ENCODE peak calls at places on chromosomes 13 and 19, in six cellular contexts. One of them, this sample, is unnamed.
A peak's percentile ranks its signal among the peaks of the same experiment; 100 is the strongest.

GRCh38 chr19:45154064-45154827 is 6.5 kb downstream of the NKPD1 start:
- DNase-seq in CD8-positive, alpha-beta T cell: no peak
- DNase-seq in fibroblast of mammary gland: peak; percentile 96
- DNase-seq in fibroblast of the aortic adventitia: peak; percentile 83
- DNase-seq in ovary: no peak
- DNase-seq in bronchial epithelial cell: no peak
- DNase-seq in this sample: peak; percentile 40

GRCh38 chr19:52600639-52601024 is 30.5 kb downstream of the ZNF701 start:
- DNase-seq in ovary: peak; percentile 44
- DNase-seq in fibroblast of mammary gland: no peak
- DNase-seq in CD8-positive, alpha-beta T cell: no peak
- DNase-seq in fibroblast of the aortic adventitia: no peak
- DNase-seq in bronchial epithelial cell: no peak
- DNase-seq in this sample: peak; percentile 3

GRCh38 chr13:39217471-39217870 is 179.2 kb downstream of the NHLRC3 start:
- DNase-seq in ovary: no peak
- DNase-seq in fibroblast of the aortic adventitia: no peak
- DNase-seq in fibroblast of mammary gland: no peak
- DNase-seq in bronchial epithelial cell: no peak
- DNase-seq in CD8-positive, alpha-beta T cell: no peak
- DNase-seq in this sample: no peak

GRCh38 chr19:42433503-42434260 is 6.5 kb upstream of the LIPE start:
- DNase-seq in bronchial epithelial cell: peak; percentile 34
- DNase-seq in ovary: no peak
- DNase-seq in CD8-positive, alpha-beta T cell: peak; percentile 66
- DNase-seq in fibroblast of mammary gland: peak; percentile 78
- DNase-seq in fibroblast of the aortic adventitia: peak; percentile 52
- DNase-seq in this sample: peak; percentile 63

GRCh38 chr13:95137096-95137495 is 164.2 kb downstream of the ABCC4 start:
- DNase-seq in bronchial epithelial cell: peak; percentile 21
- DNase-seq in fibroblast of the aortic adventitia: no peak
- DNase-seq in fibroblast of mammary gland: peak; percentile 11
- DNase-seq in ovary: no peak
- DNase-seq in CD8-positive, alpha-beta T cell: no peak
- DNase-seq in this sample: peak; percentile 46

GRCh38 chr13:71454509-71454908 is 412.5 kb downstream of the DACH1 start:
- DNase-seq in fibroblast of the aortic adventitia: no peak
- DNase-seq in fibroblast of mammary gland: no peak
- DNase-seq in ovary: no peak
- DNase-seq in bronchial epithelial cell: no peak
- DNase-seq in CD8-positive, alpha-beta T cell: no peak
- DNase-seq in this sample: no peak

GRCh38 chr13:36357692-36358091 is 11.5 kb upstream of the SPART start:
- DNase-seq in fibroblast of mammary gland: peak; percentile 54
- DNase-seq in bronchial epithelial cell: no peak
- DNase-seq in ovary: peak; percentile 57
- DNase-seq in CD8-positive, alpha-beta T cell: no peak
- DNase-seq in fibroblast of the aortic adventitia: peak; percentile 90
- DNase-seq in this sample: no peak

GRCh38 chr19:48806818-48807589 is 3.8 kb downstream of the BCAT2 start:
- DNase-seq in ovary: no peak
- DNase-seq in fibroblast of the aortic adventitia: peak; percentile 49
- DNase-seq in fibroblast of mammary gland: peak; percentile 53
- DNase-seq in bronchial epithelial cell: peak; percentile 36
- DNase-seq in CD8-positive, alpha-beta T cell: no peak
- DNase-seq in this sample: peak; percentile 60

GRCh38 chr19:55105237-55105636 is 12.2 kb downstream of the PPP1R12C start:
- DNase-seq in fibroblast of mammary gland: no peak
- DNase-seq in bronchial epithelial cell: no peak
- DNase-seq in CD8-positive, alpha-beta T cell: no peak
- DNase-seq in ovary: no peak
- DNase-seq in fibroblast of the aortic adventitia: no peak
- DNase-seq in this sample: no peak

GRCh38 chr19:48872884-48873475 is 759 bp downstream of the PPP1R15A start:
- DNase-seq in bronchial epithelial cell: peak; percentile 91
- DNase-seq in fibroblast of the aortic adventitia: peak; percentile 97
- DNase-seq in fibroblast of mammary gland: peak; percentile 94
- DNase-seq in CD8-positive, alpha-beta T cell: peak; percentile 79
- DNase-seq in ovary: peak; percentile 80
- DNase-seq in this sample: peak; percentile 93

GRCh38 chr19:4986471-4986888 is 17.6 kb downstream of the KDM4B start:
- DNase-seq in bronchial epithelial cell: no peak
- DNase-seq in fibroblast of mammary gland: no peak
- DNase-seq in CD8-positive, alpha-beta T cell: no peak
- DNase-seq in ovary: peak; percentile 34
- DNase-seq in fibroblast of the aortic adventitia: no peak
- DNase-seq in this sample: no peak

GRCh38 chr19:19042732-19043274 is 9.4 kb downstream of the ARMC6 start:
- DNase-seq in bronchial epithelial cell: no peak
- DNase-seq in CD8-positive, alpha-beta T cell: no peak
- DNase-seq in fibroblast of the aortic adventitia: no peak
- DNase-seq in fibroblast of mammary gland: no peak
- DNase-seq in ovary: no peak
- DNase-seq in this sample: no peak

GRCh38 chr13:96091164-96091931 is 1.4 kb downstream of the HS6ST3 start:
- DNase-seq in fibroblast of mammary gland: no peak
- DNase-seq in CD8-positive, alpha-beta T cell: no peak
- DNase-seq in bronchial epithelial cell: no peak
- DNase-seq in fibroblast of the aortic adventitia: peak; percentile 25
- DNase-seq in ovary: peak; percentile 20
- DNase-seq in this sample: no peak

GRCh38 chr13:40318366-40318765 is 348.1 kb downstream of the FOXO1 start:
- DNase-seq in fibroblast of mammary gland: no peak
- DNase-seq in fibroblast of the aortic adventitia: no peak
- DNase-seq in CD8-positive, alpha-beta T cell: no peak
- DNase-seq in bronchial epithelial cell: peak; percentile 69
- DNase-seq in ovary: no peak
- DNase-seq in this sample: peak; percentile 82

GRCh38 chr13:87368639-87369038 is 302.5 kb upstream of the SLITRK5 start:
- DNase-seq in bronchial epithelial cell: no peak
- DNase-seq in fibroblast of mammary gland: no peak
- DNase-seq in ovary: no peak
- DNase-seq in CD8-positive, alpha-beta T cell: no peak
- DNase-seq in fibroblast of the aortic adventitia: no peak
- DNase-seq in this sample: no peak

GRCh38 chr19:47075941-47076340 is 27.5 kb upstream of the TMEM160 start:
- DNase-seq in fibroblast of the aortic adventitia: no peak
- DNase-seq in ovary: no peak
- DNase-seq in fibroblast of mammary gland: no peak
- DNase-seq in bronchial epithelial cell: no peak
- DNase-seq in CD8-positive, alpha-beta T cell: no peak
- DNase-seq in this sample: no peak

GRCh38 chr13:49330546-49330864 is 82.8 kb downstream of the CDADC1 start:
- DNase-seq in fibroblast of mammary gland: no peak
- DNase-seq in ovary: no peak
- DNase-seq in fibroblast of the aortic adventitia: no peak
- DNase-seq in CD8-positive, alpha-beta T cell: no peak
- DNase-seq in bronchial epithelial cell: no peak
- DNase-seq in this sample: no peak

GRCh38 chr13:34174671-34175145 is 356.8 kb downstream of the RFC3 start:
- DNase-seq in fibroblast of mammary gland: peak; percentile 47
- DNase-seq in CD8-positive, alpha-beta T cell: no peak
- DNase-seq in ovary: no peak
- DNase-seq in bronchial epithelial cell: no peak
- DNase-seq in fibroblast of the aortic adventitia: peak; percentile 65
- DNase-seq in this sample: no peak

GRCh38 chr13:18212873-18213272 is 968.8 kb downstream of the TUBA3C start:
- DNase-seq in fibroblast of the aortic adventitia: no peak
- DNase-seq in CD8-positive, alpha-beta T cell: peak; percentile 21
- DNase-seq in ovary: no peak
- DNase-seq in fibroblast of mammary gland: no peak
- DNase-seq in bronchial epithelial cell: peak; percentile 25
- DNase-seq in this sample: peak; percentile 27

GRCh38 chr19:19613456-19613855 is 5.0 kb downstream of the PBX4 start:
- DNase-seq in CD8-positive, alpha-beta T cell: no peak
- DNase-seq in ovary: no peak
- DNase-seq in fibroblast of the aortic adventitia: peak; percentile 16
- DNase-seq in bronchial epithelial cell: peak; percentile 42
- DNase-seq in fibroblast of mammary gland: no peak
- DNase-seq in this sample: peak; percentile 71

GRCh38 chr19:32203161-32203560 is 142.2 kb upstream of the ZNF507 start:
- DNase-seq in ovary: no peak
- DNase-seq in bronchial epithelial cell: no peak
- DNase-seq in fibroblast of mammary gland: no peak
- DNase-seq in fibroblast of the aortic adventitia: no peak
- DNase-seq in CD8-positive, alpha-beta T cell: no peak
- DNase-seq in this sample: no peak

GRCh38 chr19:48469056-48469881 is at the start of gene CYTH2:
- DNase-seq in ovary: peak; percentile 99
- DNase-seq in fibroblast of mammary gland: peak; percentile 100
- DNase-seq in fibroblast of the aortic adventitia: peak; percentile 100
- DNase-seq in bronchial epithelial cell: peak; percentile 99
- DNase-seq in CD8-positive, alpha-beta T cell: peak; percentile 99
- DNase-seq in this sample: peak; percentile 89

GRCh38 chr19:6212403-6213265 is 67.1 kb downstream of the MLLT1 start:
- DNase-seq in CD8-positive, alpha-beta T cell: no peak
- DNase-seq in ovary: peak; percentile 36
- DNase-seq in bronchial epithelial cell: no peak
- DNase-seq in fibroblast of the aortic adventitia: no peak
- DNase-seq in fibroblast of mammary gland: no peak
- DNase-seq in this sample: no peak

GRCh38 chr13:109427148-109427547 is 359.2 kb downstream of the IRS2 start:
- DNase-seq in fibroblast of the aortic adventitia: no peak
- DNase-seq in fibroblast of mammary gland: peak; percentile 70
- DNase-seq in ovary: no peak
- DNase-seq in CD8-positive, alpha-beta T cell: no peak
- DNase-seq in bronchial epithelial cell: no peak
- DNase-seq in this sample: no peak

GRCh38 chr13:33262997-33263396 is 22.6 kb downstream of the STARD13 start:
- DNase-seq in bronchial epithelial cell: no peak
- DNase-seq in fibroblast of mammary gland: no peak
- DNase-seq in ovary: no peak
- DNase-seq in CD8-positive, alpha-beta T cell: no peak
- DNase-seq in fibroblast of the aortic adventitia: no peak
- DNase-seq in this sample: no peak

GRCh38 chr19:5075603-5076002 is 106.7 kb downstream of the KDM4B start:
- DNase-seq in fibroblast of the aortic adventitia: no peak
- DNase-seq in ovary: no peak
- DNase-seq in bronchial epithelial cell: no peak
- DNase-seq in fibroblast of mammary gland: no peak
- DNase-seq in CD8-positive, alpha-beta T cell: peak; percentile 23
- DNase-seq in this sample: no peak

GRCh38 chr13:106612688-106613087 is 44.8 kb upstream of the ARGLU1 start:
- DNase-seq in fibroblast of the aortic adventitia: peak; percentile 62
- DNase-seq in CD8-positive, alpha-beta T cell: no peak
- DNase-seq in bronchial epithelial cell: peak; percentile 12
- DNase-seq in ovary: peak; percentile 78
- DNase-seq in fibroblast of mammary gland: peak; percentile 73
- DNase-seq in this sample: peak; percentile 42

GRCh38 chr19:4538601-4538954 is 1.3 kb downstream of the LRG1 start:
- DNase-seq in fibroblast of the aortic adventitia: no peak
- DNase-seq in fibroblast of mammary gland: no peak
- DNase-seq in CD8-positive, alpha-beta T cell: no peak
- DNase-seq in bronchial epithelial cell: no peak
- DNase-seq in ovary: no peak
- DNase-seq in this sample: no peak

GRCh38 chr19:21117041-21117907 is 24.6 kb upstream of the ZNF431 start:
- DNase-seq in fibroblast of mammary gland: no peak
- DNase-seq in bronchial epithelial cell: peak; percentile 48
- DNase-seq in fibroblast of the aortic adventitia: no peak
- DNase-seq in CD8-positive, alpha-beta T cell: no peak
- DNase-seq in ovary: no peak
- DNase-seq in this sample: peak; percentile 31

GRCh38 chr13:100394005-100394695 is 194.4 kb downstream of the GGACT start:
- DNase-seq in bronchial epithelial cell: no peak
- DNase-seq in CD8-positive, alpha-beta T cell: no peak
- DNase-seq in fibroblast of the aortic adventitia: peak; percentile 74
- DNase-seq in fibroblast of mammary gland: peak; percentile 98
- DNase-seq in ovary: no peak
- DNase-seq in this sample: no peak

GRCh38 chr19:8321067-8321759 is at the start of the genes NDUFA7 and RPS28:
- DNase-seq in fibroblast of mammary gland: peak; percentile 94
- DNase-seq in CD8-positive, alpha-beta T cell: peak; percentile 97
- DNase-seq in bronchial epithelial cell: peak; percentile 80
- DNase-seq in ovary: peak; percentile 99
- DNase-seq in fibroblast of the aortic adventitia: peak; percentile 96
- DNase-seq in this sample: peak; percentile 95
- TF ChIP-seq CTCF in fibroblast of mammary gland: peak; percentile 6
- TF ChIP-seq CTCF in CD8-positive, alpha-beta T cell: no peak
- TF ChIP-seq CTCF in bronchial epithelial cell: peak; percentile 36
- TF ChIP-seq CTCF in ovary: peak; percentile 62
- TF ChIP-seq CTCF in fibroblast of the aortic adventitia: no peak
- TF ChIP-seq CTCF in this sample: no peak

GRCh38 chr19:10107817-10108367 is 1.7 kb downstream of the PPAN start:
- DNase-seq in fibroblast of mammary gland: no peak
- DNase-seq in CD8-positive, alpha-beta T cell: no peak
- DNase-seq in ovary: no peak
- DNase-seq in bronchial epithelial cell: no peak
- DNase-seq in fibroblast of the aortic adventitia: no peak
- DNase-seq in this sample: no peak
- H3K4me3 ChIP-seq in fibroblast of mammary gland: peak overlapping the region; percentile 91
- H3K4me3 ChIP-seq in CD8-positive, alpha-beta T cell: no peak overlapping the region
- H3K4me3 ChIP-seq in ovary: no peak overlapping the region
- H3K4me3 ChIP-seq in bronchial epithelial cell: no peak overlapping the region
- H3K4me3 ChIP-seq in fibroblast of the aortic adventitia: no peak overlapping the region
- H3K4me3 ChIP-seq in this sample: no peak overlapping the region

DNA sequence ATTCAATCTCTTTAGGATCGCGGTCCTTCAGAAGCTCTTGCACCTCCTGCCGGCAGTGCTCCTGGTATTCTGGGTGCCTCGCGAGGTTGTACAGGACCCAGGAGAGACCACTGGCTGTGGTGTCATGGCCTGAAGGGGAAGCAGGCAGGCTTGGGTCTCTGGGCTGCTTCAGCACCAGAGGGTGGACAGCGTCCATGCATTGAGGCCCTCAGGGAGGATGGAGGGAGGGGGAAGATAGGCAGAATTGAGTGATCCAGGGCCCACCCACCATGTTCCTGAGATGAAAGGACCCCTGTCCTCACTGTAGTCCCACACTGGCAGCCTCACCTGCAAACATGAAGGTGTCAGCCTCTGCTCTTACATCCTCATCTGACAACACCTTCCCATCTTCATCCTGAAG is 17.9 kb upstream of the OR10H5 start:
- DNase-seq in CD8-positive, alpha-beta T cell: no peak
- DNase-seq in fibroblast of mammary gland: no peak
- DNase-seq in bronchial epithelial cell: no peak
- DNase-seq in ovary: no peak
- DNase-seq in fibroblast of the aortic adventitia: no peak
- DNase-seq in this sample: no peak
- TF ChIP-seq CTCF in CD8-positive, alpha-beta T cell: no peak
- TF ChIP-seq CTCF in fibroblast of mammary gland: no peak
- TF ChIP-seq CTCF in bronchial epithelial cell: no peak
- TF ChIP-seq CTCF in ovary: no peak
- TF ChIP-seq CTCF in fibroblast of the aortic adventitia: no peak
- TF ChIP-seq CTCF in this sample: no peak

DNA sequence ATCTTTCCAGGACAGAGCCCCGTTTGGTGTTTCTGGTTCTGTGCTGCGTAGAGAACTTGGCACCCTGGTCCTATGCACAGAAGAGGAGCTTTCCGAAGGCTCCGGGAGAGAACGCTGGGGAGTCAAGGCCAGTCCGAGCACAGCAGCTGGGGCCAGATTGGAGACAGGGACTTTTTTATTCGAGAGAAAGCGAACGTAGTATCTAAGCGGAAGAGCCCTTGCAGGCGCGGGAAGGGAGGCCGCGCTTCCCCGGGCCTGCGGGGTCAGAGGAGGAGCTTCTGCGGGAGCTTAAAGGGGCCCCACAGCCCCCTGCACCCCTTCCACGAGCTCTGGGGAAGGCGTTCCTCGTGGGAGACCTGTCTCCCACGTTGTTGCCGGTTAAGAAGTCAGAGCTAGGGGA is 48.6 kb upstream of the ARHGEF7 start:
- DNase-seq in CD8-positive, alpha-beta T cell: no peak
- DNase-seq in bronchial epithelial cell: no peak
- DNase-seq in ovary: peak; percentile 82
- DNase-seq in fibroblast of the aortic adventitia: no peak
- DNase-seq in fibroblast of mammary gland: no peak
- DNase-seq in this sample: no peak
- H3K4me3 ChIP-seq in CD8-positive, alpha-beta T cell: no peak overlapping the region
- H3K4me3 ChIP-seq in bronchial epithelial cell: no peak overlapping the region
- H3K4me3 ChIP-seq in ovary: no peak overlapping the region
- H3K4me3 ChIP-seq in fibroblast of the aortic adventitia: no peak overlapping the region
- H3K4me3 ChIP-seq in fibroblast of mammary gland: no peak overlapping the region
- H3K4me3 ChIP-seq in this sample: no peak overlapping the region

This sample was measured in epithelial cell of esophagus.